ENCODE peak calls at places on chromosomes 2 and 18, in nine cellular contexts. N is ovary, F is sigmoid colon, M is transverse colon, O is A549, Z is heart left ventricle, V is adrenal gland, R is breast epithelium, Q is Peyer's patch. J is an unnamed sample.

GRCh38 chr2:120607996-120608395 is 127.7 kb upstream of the GLI2 start:
- DNase-seq in N (no peak), F (no peak), M (no peak), O (no peak), Z (peak), V (no peak), R (no peak), Q (no peak), J (no peak)

GRCh38 chr2:110114801-110115200 is 821 bp downstream of the MALL start:
- DNase-seq in N (no peak), F (no peak), M (peak), O (peak), Z (no peak), V (no peak), R (no peak), Q (no peak), J (no peak)

GRCh38 chr2:13968811-13969210 is 663.7 kb upstream of the LRATD1 start:
- DNase-seq in N (no peak), F (no peak), M (no peak), O (no peak), Z (no peak), V (no peak), R (no peak), Q (no peak), J (no peak)

GRCh38 chr2:64945973-64946736 is 43.0 kb upstream of the SLC1A4 start:
- DNase-seq in N (no peak), F (no peak), M (peak), O (no peak), Z (no peak), V (no peak), R (no peak), Q (peak), J (peak)

GRCh38 chr2:167052825-167053224 is 164.5 kb downstream of the XIRP2 start:
- DNase-seq in N (no peak), F (no peak), M (no peak), O (no peak), Z (no peak), V (no peak), R (no peak), Q (no peak), J (no peak)

GRCh38 chr2:169164311-169164710 is 94.9 kb downstream of the DHRS9 start:
- DNase-seq in N (no peak), F (no peak), M (no peak), O (peak), Z (no peak), V (no peak), R (no peak), Q (no peak), J (no peak)

GRCh38 chr2:62760555-62760954 is 55.0 kb downstream of the EHBP1 start:
- DNase-seq in N (no peak), F (no peak), M (no peak), O (no peak), Z (no peak), V (peak), R (no peak), Q (no peak), J (no peak)

GRCh38 chr2:36572054-36572751 is 25.8 kb downstream of the FEZ2 start:
- DNase-seq in N (no peak), F (no peak), M (no peak), O (no peak), Z (no peak), V (no peak), R (no peak), Q (no peak), J (no peak)

GRCh38 chr2:100426384-100426720 is 8.9 kb upstream of the CHST10 start:
- DNase-seq in N (no peak), F (no peak), M (no peak), O (no peak), Z (no peak), V (no peak), R (no peak), Q (no peak), J (no peak)

GRCh38 chr2:162244559-162245031 is 1.4 kb upstream of the FAP start:
- DNase-seq in N (no peak), F (peak), M (no peak), O (peak), Z (peak), V (no peak), R (no peak), Q (no peak), J (no peak)

GRCh38 chr2:219441451-219442205 is 7.0 kb downstream of the SPEG start:
- DNase-seq in N (peak), F (peak), M (peak), O (peak), Z (peak), V (no peak), R (no peak), Q (peak), J (no peak)

GRCh38 chr2:128565441-128565840 is 246.8 kb upstream of the HS6ST1 start:
- DNase-seq in N (no peak), F (no peak), M (no peak), O (no peak), Z (no peak), V (no peak), R (no peak), Q (no peak), J (no peak)

GRCh38 chr18:68520406-68521075 is 194.4 kb downstream of the TMX3 start:
- DNase-seq in N (no peak), F (no peak), M (no peak), O (no peak), Z (no peak), V (no peak), R (no peak), Q (no peak), J (no peak)

GRCh38 chr18:44597797-44598196 is 82.9 kb upstream of the SETBP1 start:
- DNase-seq in N (no peak), F (no peak), M (no peak), O (no peak), Z (no peak), V (no peak), R (no peak), Q (no peak), J (no peak)

GRCh38 chr2:1743396-1744150 is 742 bp downstream of the PXDN start:
- DNase-seq in N (peak), F (peak), M (no peak), O (no peak), Z (peak), V (no peak), R (peak), Q (peak), J (peak)

GRCh38 chr18:67342159-67342558 is 174.4 kb downstream of the DSEL start:
- DNase-seq in N (no peak), F (no peak), M (no peak), O (no peak), Z (no peak), V (no peak), R (no peak), Q (no peak), J (no peak)

GRCh38 chr18:1050012-1050657 is 145.5 kb downstream of the ADCYAP1 start:
- DNase-seq in N (no peak), F (no peak), M (no peak), O (no peak), Z (no peak), V (no peak), R (no peak), Q (no peak), J (no peak)

DNA sequence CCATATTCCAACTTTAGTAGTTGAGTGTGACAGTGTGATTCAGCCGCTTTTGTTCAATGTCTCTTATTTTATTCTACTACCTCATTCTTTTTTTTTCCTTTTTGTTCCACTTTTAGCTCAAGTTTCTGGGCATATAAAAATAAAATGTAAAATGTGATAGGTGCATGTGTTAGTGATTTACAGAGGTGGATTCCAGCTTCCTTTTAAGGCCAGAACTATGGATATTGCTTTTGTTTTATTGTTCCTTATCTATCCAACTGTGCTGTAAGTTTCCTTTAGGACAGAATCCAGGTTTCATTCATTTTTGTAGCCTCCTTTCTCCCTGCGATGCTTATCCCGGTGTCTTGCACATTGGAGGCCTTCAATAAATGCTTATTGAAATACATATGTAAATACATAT is 152.9 kb downstream of the ZEB2 start:
- DNase-seq in N (no peak), F (no peak), M (no peak), O (no peak), Z (no peak), V (no peak), R (no peak), Q (no peak), J (no peak)
- H3K4me3 ChIP-seq in N (no peak), F (no peak), M (no peak), O (no peak), Z (no peak), V (no peak), R (no peak), Q (no peak), J (no peak)

GRCh38 chr2:220991972-220992371 is 580.1 kb downstream of the EPHA4 start:
- DNase-seq in N (no peak), F (no peak), M (no peak), O (no peak), Z (no peak), V (no peak), R (no peak), Q (no peak), J (no peak)
- H3K27ac ChIP-seq in N (no peak), F (no peak), M (no peak), O (no peak), Z (no peak), V (no peak), R (no peak), Q (no peak), J (no peak)

GRCh38 chr2:217928324-217929293 is 74.2 kb downstream of the TNS1 start:
- DNase-seq in N (no peak), F (peak), M (no peak), O (no peak), Z (peak), V (peak), R (no peak), Q (no peak), J (peak)
- TF ChIP-seq POLR2A in N (no peak), F (no peak), M (no peak), O (no peak), Z (no peak), V (peak), R (no peak), Q (no peak), J (no peak)

GRCh38 chr18:73531601-73532000 is 616.0 kb downstream of the FBXO15 start:
- DNase-seq in N (no peak), F (no peak), M (no peak), O (no peak), Z (no peak), V (no peak), R (no peak), Q (no peak), J (no peak)
- H3K4me3 ChIP-seq in N (no peak), F (no peak), M (no peak), O (no peak), Z (no peak), V (no peak), R (no peak), Q (no peak), J (no peak)

GRCh38 chr2:159145745-159146359 is 140.7 kb downstream of the WDSUB1 start:
- DNase-seq in N (no peak), F (no peak), M (no peak), O (no peak), Z (no peak), V (no peak), R (no peak), Q (no peak), J (no peak)

GRCh38 chr2:159148891-159149290 is 137.6 kb downstream of the WDSUB1 start:
- DNase-seq in N (no peak), F (no peak), M (no peak), O (no peak), Z (no peak), V (no peak), R (no peak), Q (no peak), J (no peak)

GRCh38 chr2:159149786-159150185 is 136.7 kb downstream of the WDSUB1 start:
- DNase-seq in N (no peak), F (no peak), M (no peak), O (no peak), Z (no peak), V (no peak), R (no peak), Q (no peak), J (no peak)

GRCh38 chr2:159146930-159147666 is 139.4 kb downstream of the WDSUB1 start:
- DNase-seq in N (no peak), F (no peak), M (peak), O (no peak), Z (peak), V (no peak), R (no peak), Q (no peak), J (peak)

DNA sequence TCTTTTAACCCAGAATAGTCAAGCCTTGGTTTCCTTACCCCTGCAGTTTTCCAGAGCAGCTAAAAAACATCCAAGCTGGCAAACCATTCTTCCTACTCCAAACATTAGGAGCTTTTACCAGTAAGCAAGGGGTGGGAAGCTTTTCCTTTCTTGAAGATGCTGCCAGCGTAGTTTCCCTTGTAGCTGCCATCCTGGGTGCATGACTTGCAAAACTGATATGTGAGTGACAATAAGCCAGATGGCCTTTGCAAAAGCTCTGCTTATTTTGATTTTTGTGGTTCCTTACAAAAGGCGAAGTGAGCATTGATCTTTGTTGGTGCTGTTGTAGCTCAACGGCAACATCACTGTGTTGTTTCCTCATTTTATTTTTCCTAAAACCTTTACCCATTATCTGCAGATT is 138.8 kb downstream of the WDSUB1 start:
- DNase-seq in N (no peak), F (no peak), M (no peak), O (no peak), Z (no peak), V (no peak), R (no peak), Q (no peak), J (no peak)
- H3K27ac ChIP-seq in N (no peak), F (no peak), M (peak), O (no peak), Z (peak), V (no peak), R (peak), Q (peak), J (peak)

DNA sequence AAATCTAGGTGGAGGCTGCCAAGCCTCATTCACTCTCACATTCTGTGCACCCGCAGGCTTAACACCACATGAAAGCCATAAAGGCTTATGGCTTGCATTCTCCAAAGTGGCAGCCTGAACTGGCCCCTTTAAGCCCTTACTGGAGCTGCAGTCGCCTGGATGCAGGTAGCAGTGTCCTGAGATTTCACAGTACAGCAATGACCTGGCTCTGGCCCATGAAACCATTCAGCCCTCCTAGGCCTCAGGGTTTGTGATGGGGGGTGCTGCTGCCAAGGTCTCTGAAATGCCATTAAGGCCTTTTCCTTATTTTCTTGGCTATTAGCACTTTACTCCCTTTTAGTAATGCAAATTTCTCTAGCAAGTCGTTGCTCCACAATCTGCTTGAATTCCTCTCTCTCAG is 48.6 kb downstream of the RNMT start:
- DNase-seq in N (no peak), F (no peak), M (no peak), O (no peak), Z (no peak), V (no peak), R (no peak), Q (no peak), J (no peak)
- TF ChIP-seq POLR2A in N (no peak), F (no peak), M (no peak), O (no peak), Z (no peak), V (no peak), R (no peak), Q (no peak), J (no peak)

DNA sequence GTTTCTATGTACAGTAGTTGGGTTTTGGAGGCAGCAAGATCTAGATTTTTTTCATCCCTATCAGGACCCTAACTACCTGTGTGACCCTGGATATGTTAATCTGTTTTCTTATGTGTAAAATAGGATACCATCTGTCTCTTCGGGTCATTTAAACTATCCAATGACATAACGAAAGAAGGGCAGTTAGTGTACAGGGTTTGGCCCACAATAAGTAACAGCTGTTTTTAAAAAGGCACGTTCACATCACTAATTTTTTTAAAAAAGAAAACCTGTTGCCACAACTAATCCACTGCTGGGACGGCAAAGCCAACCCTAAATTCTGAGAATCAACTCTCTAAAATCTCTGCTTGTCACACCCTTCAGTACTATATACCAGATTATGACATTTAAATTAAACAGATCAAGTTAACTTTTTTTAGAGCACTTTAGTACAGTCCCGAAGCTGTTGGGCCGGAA is 869 bp downstream of the USP40 start:
- DNase-seq in N (no peak), F (no peak), M (no peak), O (no peak), Z (no peak), V (no peak), R (no peak), Q (no peak), J (no peak)
- H3K4me3 ChIP-seq in N (peak), F (peak), M (peak), O (peak), Z (peak), V (peak), R (peak), Q (peak), J (no peak)

GRCh38 chr2:198499539-198499938 is 695.1 kb downstream of the PLCL1 start:
- DNase-seq in N (no peak), F (no peak), M (no peak), O (no peak), Z (peak), V (no peak), R (no peak), Q (no peak), J (peak)
- H3K27ac ChIP-seq in N (no peak), F (no peak), M (no peak), O (no peak), Z (peak), V (no peak), R (no peak), Q (no peak), J (no peak)

GRCh38 chr2:72917138-72917874 is at the start of gene EMX1:
- DNase-seq in N (no peak), F (no peak), M (peak), O (peak), Z (no peak), V (peak), R (no peak), Q (peak), J (peak)
- TF ChIP-seq POLR2A in N (no peak), F (no peak), M (peak), O (no peak), Z (no peak), V (no peak), R (no peak), Q (no peak), J (no peak)